ENCODE peak calls at places on chromosomes 11 and 22, in nine cellular contexts. P, K, I, G, A, Z, E, D and B are unnamed samples.
A peak's percentile ranks its signal among the peaks of the same experiment; 100 is the strongest.

GRCh38 chr22:48756146-48757111 is 1071.2 kb downstream of the BRD1 start:
- DNase-seq in P (peak; percentile 33), K (no peak), I (no peak), G (no peak), A (no peak), Z (no peak), E (no peak), D (no peak), B (peak; percentile 1)

GRCh38 chr22:26756675-26757293 is 99.4 kb downstream of the MIAT start:
- DNase-seq in P (peak; percentile 84), K (peak; percentile 25), I (peak; percentile 9), G (peak; percentile 88), A (peak; percentile 84), Z (no peak), E (no peak), D (no peak), B (peak; percentile 91)

GRCh38 chr11:118251858-118252652 is at the start of gene MPZL3:
- DNase-seq in P (peak; percentile 71), K (peak; percentile 85), I (peak; percentile 97), G (peak; percentile 37), A (peak; percentile 98), Z (peak; percentile 66), E (peak; percentile 84), D (peak; percentile 43), B (peak; percentile 41)

GRCh38 chr22:40265783-40266182 is 80.5 kb upstream of the ADSL start:
- DNase-seq in P (no peak), K (no peak), I (no peak), G (no peak), A (no peak), Z (no peak), E (no peak), D (no peak), B (no peak)

GRCh38 chr11:127610787-127611186 is 610.2 kb upstream of the KIRREL3 start:
- DNase-seq in P (no peak), K (no peak), I (no peak), G (no peak), A (no peak), Z (no peak), E (no peak), D (no peak), B (no peak)

GRCh38 chr11:129365816-129366215 is 9.8 kb upstream of the BARX2 start:
- DNase-seq in P (no peak), K (no peak), I (no peak), G (no peak), A (no peak), Z (no peak), E (no peak), D (no peak), B (no peak)

GRCh38 chr11:123473941-123474668 is 44.0 kb downstream of the GRAMD1B start:
- DNase-seq in P (no peak), K (no peak), I (no peak), G (peak; percentile 73), A (no peak), Z (no peak), E (no peak), D (no peak), B (peak; percentile 80)

GRCh38 chr11:63906087-63906486 is 10.9 kb downstream of the RCOR2 start:
- DNase-seq in P (no peak), K (no peak), I (no peak), G (no peak), A (no peak), Z (no peak), E (no peak), D (no peak), B (no peak)

GRCh38 chr11:17649696-17650600 is 69.4 kb upstream of the MYOD1 start:
- DNase-seq in P (no peak), K (no peak), I (no peak), G (no peak), A (no peak), Z (no peak), E (no peak), D (no peak), B (no peak)